ENCODE peak calls at places on chromosome 15, in six cellular contexts. X is astrocyte of the cerebellum, K is pancreas, N is Calu3, Y is breast epithelium, L is foreskin keratinocyte. R is an unnamed sample.
A peak's percentile ranks its signal among the peaks of the same experiment; 100 is the strongest.

GRCh38 chr15:69253156-69253555 is 45.6 kb upstream of the PAQR5 start:
- DNase-seq in L (peak; percentile 57), Y (no peak), K (no peak), X (peak; percentile 73), N (peak; percentile 16), R (no peak)

GRCh38 chr15:59439571-59439970 is 1.6 kb downstream of the FAM81A start:
- DNase-seq in Y (no peak), X (no peak), L (no peak), K (no peak), N (no peak), R (no peak)

GRCh38 chr15:67280217-67280616 is 25.6 kb downstream of the IQCH start:
- DNase-seq in N (no peak), Y (no peak), X (no peak), K (no peak), L (no peak), R (no peak)

GRCh38 chr15:52234596-52235541 is 43.7 kb upstream of the GNB5 start:
- DNase-seq in X (no peak), L (no peak), K (no peak), N (no peak), Y (no peak), R (no peak)

GRCh38 chr15:48330855-48331795 is at the start of gene DUT:
- DNase-seq in N (peak; percentile 82), Y (peak; percentile 77), K (peak; percentile 93), L (peak; percentile 81), X (peak; percentile 32), R (peak; percentile 85)

GRCh38 chr15:69491051-69491505 is 38.5 kb downstream of the RPLP1 start:
- DNase-seq in L (no peak), X (no peak), Y (no peak), K (no peak), N (no peak), R (no peak)

GRCh38 chr15:71790081-71790480 is 20.3 kb upstream of the NR2E3 start:
- DNase-seq in L (peak; percentile 65), K (no peak), X (no peak), Y (no peak), N (peak; percentile 89), R (no peak)

GRCh38 chr15:86685263-86685662 is 605.6 kb downstream of the AGBL1 start:
- DNase-seq in Y (no peak), L (no peak), N (no peak), K (no peak), X (no peak), R (no peak)

GRCh38 chr15:29637555-29637954 is 184.7 kb downstream of the TJP1 start:
- DNase-seq in X (no peak), N (no peak), K (no peak), L (no peak), Y (no peak), R (no peak)

GRCh38 chr15:66389098-66389858 is 2.6 kb downstream of the MAP2K1 start:
- DNase-seq in K (no peak), L (no peak), N (no peak), X (no peak), Y (no peak), R (no peak)

GRCh38 chr15:39669671-39670070 is 88.8 kb downstream of the THBS1 start:
- DNase-seq in L (no peak), Y (no peak), K (no peak), N (no peak), X (no peak), R (no peak)

GRCh38 chr15:66621491-66622467 is 56.0 kb upstream of the LCTL start:
- DNase-seq in Y (no peak), L (no peak), X (no peak), K (no peak), N (no peak), R (no peak)

GRCh38 chr15:90681480-90681879 is 35.7 kb upstream of the BLM start:
- DNase-seq in X (peak; percentile 67), K (no peak), Y (no peak), L (peak; percentile 18), N (no peak), R (no peak)

DNA sequence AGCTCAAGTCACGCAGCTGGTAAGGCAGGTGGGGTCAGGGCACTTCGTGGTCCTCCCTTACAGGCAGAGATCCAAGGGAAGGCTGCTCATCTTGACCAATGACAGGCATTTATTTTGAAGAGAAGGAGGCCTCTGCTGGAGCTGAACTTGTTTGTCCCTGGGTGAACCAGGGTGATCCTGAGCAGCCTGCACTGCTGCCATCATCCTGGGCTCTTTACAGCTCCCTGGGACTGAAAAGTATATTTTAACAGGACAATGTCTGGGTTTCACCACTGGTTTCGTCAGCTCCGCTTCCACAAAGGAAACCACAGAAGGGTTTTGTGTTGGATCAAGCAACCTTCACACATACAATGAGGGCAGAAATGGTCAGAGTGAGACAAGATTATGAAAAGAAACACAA is 400.8 kb upstream of the TPM1 start:
- DNase-seq in N (no peak), X (no peak), L (no peak), K (no peak), Y (no peak), R (no peak)
- TF ChIP-seq CTCF in N (no peak), X (no peak), L (no peak), K (no peak), Y (no peak), R (no peak)

DNA sequence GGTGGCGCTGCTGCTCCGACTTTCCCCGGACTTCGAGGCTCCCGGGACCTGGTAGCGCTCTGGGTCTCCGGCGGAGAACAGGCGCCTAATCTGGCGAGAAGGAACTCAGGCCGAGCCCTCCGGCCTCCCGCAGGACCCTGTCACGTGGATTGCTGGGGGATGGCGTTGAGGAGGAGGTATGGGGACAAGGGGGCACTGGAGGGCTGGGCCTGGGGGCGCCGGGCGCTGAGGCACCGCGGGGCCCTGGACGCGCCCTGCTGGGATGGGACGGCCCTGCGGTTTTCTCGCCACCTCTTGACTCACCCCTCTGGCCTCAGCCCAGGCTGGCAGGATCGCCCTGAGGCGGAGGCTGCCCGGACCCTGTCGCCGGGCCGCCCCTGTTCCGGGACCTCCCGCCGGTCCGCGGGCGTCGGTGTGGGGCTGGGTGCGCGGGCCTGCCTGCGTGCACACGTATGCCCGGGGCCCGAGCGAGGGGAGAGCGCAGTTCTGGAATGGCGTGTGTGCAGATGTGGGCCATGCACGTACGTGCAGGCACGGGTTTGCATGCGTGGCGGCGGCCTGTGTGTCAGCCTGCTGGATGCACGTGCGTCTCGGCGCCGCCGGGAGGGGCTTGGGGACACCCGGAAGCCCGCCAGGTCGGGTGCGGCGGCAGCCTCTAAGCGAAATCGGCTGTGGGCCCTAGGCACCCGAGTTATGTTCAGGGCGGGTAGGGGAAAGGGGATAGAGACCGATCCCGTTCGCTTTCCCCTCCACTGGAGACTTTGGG is 752 bp downstream of the C15orf39 start:
- DNase-seq in K (peak; percentile 94), N (peak; percentile 83), L (peak; percentile 64), Y (peak; percentile 66), X (no peak), R (peak; percentile 62)
- TF ChIP-seq CTCF in K (no peak), N (no peak), L (no peak), Y (peak; percentile 8), X (no peak), R (peak; percentile 73)

DNA sequence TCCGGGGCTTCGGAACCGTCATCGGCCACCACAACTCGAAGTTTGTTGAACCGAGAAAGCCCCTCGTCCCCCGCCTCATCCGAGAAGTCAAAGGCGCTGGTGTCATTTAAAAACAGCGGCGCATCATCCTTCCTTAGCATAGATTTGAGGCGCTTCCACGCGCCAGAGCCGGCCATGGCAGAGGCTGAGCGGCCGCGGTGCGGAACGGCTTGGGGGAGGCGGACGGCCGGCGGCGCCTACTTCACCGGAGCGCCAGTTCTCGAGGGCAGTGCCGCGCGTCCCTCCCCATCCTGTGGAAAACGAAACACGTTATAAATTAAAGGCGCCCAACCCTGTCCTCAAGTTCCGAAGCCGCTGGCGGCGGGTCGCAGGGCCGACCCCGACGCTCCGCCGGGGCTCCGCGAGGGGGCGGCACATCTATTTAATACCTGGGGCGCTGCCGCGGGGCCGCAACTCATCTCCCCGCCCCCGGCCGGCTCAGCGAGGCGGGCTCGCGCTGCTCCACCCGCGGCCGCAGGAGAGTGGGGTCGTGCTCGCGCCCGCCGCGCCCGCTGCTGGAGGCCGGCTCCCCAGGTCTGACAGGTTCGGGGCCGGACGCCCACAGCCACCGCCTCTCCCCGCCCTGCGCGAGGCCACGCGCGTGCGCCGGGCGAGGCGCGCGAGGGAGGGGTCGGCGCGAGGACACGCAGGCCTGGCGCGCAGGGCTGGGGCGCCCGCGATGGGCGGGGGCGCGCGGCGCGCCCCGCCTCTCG is at the start of gene SLC30A4:
- DNase-seq in L (no peak), K (peak; percentile 88), X (no peak), Y (peak; percentile 58), N (peak; percentile 56), R (peak; percentile 59)
- TF ChIP-seq CTCF in L (peak; percentile 55), K (peak; percentile 15), X (peak; percentile 41), Y (no peak), N (no peak), R (no peak)

GRCh38 chr15:45572627-45573026 is 14.6 kb upstream of the BLOC1S6 start:
- DNase-seq in Y (no peak), X (no peak), N (no peak), L (no peak), K (no peak), R (no peak)

GRCh38 chr15:45573961-45574629 is 13.1 kb upstream of the BLOC1S6 start:
- DNase-seq in N (peak; percentile 48), K (no peak), L (no peak), X (no peak), Y (no peak), R (peak; percentile 56)
- TF ChIP-seq CTCF in N (no peak), K (no peak), L (peak; percentile 56), X (peak; percentile 25), Y (no peak), R (peak; percentile 60)

GRCh38 chr15:101059381-101060341 is 140.5 kb downstream of the LRRK1 start:
- DNase-seq in L (no peak), K (no peak), Y (no peak), N (no peak), X (no peak), R (no peak)
- TF ChIP-seq CTCF in L (no peak), K (no peak), Y (no peak), N (no peak), X (no peak), R (no peak)